ENCODE peak calls at places on chromosomes 12 and 14, in ten cellular contexts. Q is smooth muscle cell of the brain vasculature; G is GM06990; D is T47D; T is amniotic stem cell; B is GM19239; K is stimulated activated CD4-positive, alpha-beta T cell treated with anti-CD3 and anti-CD28 coated beads, Interleukin-15, amount 100 ng/mL, for 1 hour; F is H54; L is DMS53; P is HFFc6. I is an unnamed sample.

GRCh38 chr12:87427770-87428169 is 601.4 kb downstream of the C12orf50 start:
- DNase-seq in Q (no peak), D (no peak), L (no peak), K (no peak), P (no peak), G (no peak), F (no peak), B (no peak), T (no peak), I (peak; percentile 86)

GRCh38 chr12:93048646-93049045 is 119.6 kb upstream of the EEA1 start:
- DNase-seq in B (no peak), F (no peak), Q (no peak), P (no peak), T (no peak), G (no peak), L (peak; percentile 53), K (no peak), D (no peak), I (no peak)

GRCh38 chr14:54256156-54256555 is 140.7 kb upstream of the CDKN3 start:
- DNase-seq in L (no peak), B (no peak), T (no peak), D (no peak), G (no peak), P (no peak), K (no peak), Q (no peak), F (no peak), I (no peak)

GRCh38 chr14:32998433-32998832 is 59.8 kb downstream of the NPAS3 start:
- DNase-seq in L (peak; percentile 22), F (no peak), B (no peak), P (peak; percentile 13), K (no peak), G (no peak), Q (no peak), D (peak; percentile 57), T (peak; percentile 12), I (peak; percentile 36)

GRCh38 chr12:6316921-6317692 is 6.6 kb downstream of the PLEKHG6 start:
- DNase-seq in P (no peak), T (no peak), Q (no peak), B (no peak), G (no peak), D (no peak), L (no peak), K (no peak), F (no peak), I (no peak)

GRCh38 chr12:54132979-54133378 is 55.8 kb downstream of the SMUG1 start:
- DNase-seq in B (no peak), F (no peak), K (no peak), Q (no peak), L (no peak), T (no peak), G (no peak), P (no peak), D (no peak), I (no peak)

GRCh38 chr14:23942587-23942986 is 11.0 kb upstream of the DHRS4 start:
- DNase-seq in G (no peak), T (no peak), L (no peak), K (no peak), B (no peak), F (no peak), D (no peak), Q (no peak), P (no peak), I (peak; percentile 11)

GRCh38 chr14:69959136-69959535 is 79.9 kb downstream of the SMOC1 start:
- DNase-seq in F (no peak), Q (no peak), P (no peak), L (no peak), G (no peak), K (no peak), B (no peak), D (no peak), T (no peak), I (no peak)

GRCh38 chr12:113462117-113462774 is 9.4 kb downstream of the LHX5 start:
- DNase-seq in K (peak; percentile 60), T (peak; percentile 29), D (peak; percentile 87), Q (peak; percentile 28), L (peak; percentile 95), P (peak; percentile 65), B (peak; percentile 72), F (peak; percentile 82), G (no peak), I (peak; percentile 76)